ENCODE peak calls at places on chromosomes 11 and 22, in four cellular contexts. X is activated CD8-positive, alpha-beta T cell treated with anti-CD3 and anti-CD28 coated beads for 36 hours; G is tibial artery; J is HFFc6. S is an unnamed sample.

GRCh38 chr11:15819679-15820286 is 536.6 kb downstream of the SOX6 start:
- DNase-seq in X (peak; percentile 42), J (peak; percentile 25), G (peak; percentile 60), S (peak; percentile 53)

GRCh38 chr11:7577226-7577882 is 63.6 kb downstream of the PPFIBP2 start:
- DNase-seq in G (peak; percentile 75), X (no peak), J (peak; percentile 32), S (no peak)

GRCh38 chr22:27456696-27457503 is 344.7 kb downstream of the MN1 start:
- DNase-seq in G (no peak), X (no peak), J (peak; percentile 92), S (no peak)

GRCh38 chr11:68583047-68583446 is 101.3 kb upstream of the GAL start:
- DNase-seq in X (no peak), G (no peak), J (peak; percentile 64), S (no peak)

GRCh38 chr11:117814766-117815261 is 9.7 kb downstream of the FXYD2 start:
- DNase-seq in J (no peak), X (peak; percentile 97), G (peak; percentile 51), S (peak; percentile 74)

GRCh38 chr11:119479685-119480275 is 56.8 kb upstream of the THY1 start:
- DNase-seq in X (no peak), G (peak; percentile 11), J (peak; percentile 76), S (no peak)

GRCh38 chr11:74675761-74676160 is 55.5 kb downstream of the CHRDL2 start:
- DNase-seq in G (no peak), J (no peak), X (no peak), S (no peak)

GRCh38 chr11:68331338-68331947 is 19.1 kb downstream of the LRP5 start:
- DNase-seq in G (no peak), J (no peak), X (peak; percentile 59), S (no peak)

GRCh38 chr22:49585695-49586243 is 241.9 kb downstream of the BRD1 start:
- DNase-seq in J (no peak), G (no peak), X (no peak), S (no peak)

GRCh38 chr11:75428301-75428724 is 4.7 kb downstream of the KLHL35 start:
- DNase-seq in X (peak; percentile 68), G (peak; percentile 96), J (no peak), S (peak; percentile 83)

GRCh38 chr11:98155696-98156095 is 865.1 kb upstream of the CNTN5 start:
- DNase-seq in X (no peak), G (no peak), J (no peak), S (no peak)

GRCh38 chr11:15062631-15063030 is 10.8 kb upstream of the CALCB start:
- DNase-seq in X (no peak), G (no peak), J (no peak), S (no peak)

GRCh38 chr11:123454060-123454651 is 24.1 kb downstream of the GRAMD1B start:
- DNase-seq in G (no peak), X (peak; percentile 87), J (peak; percentile 84), S (peak; percentile 52)

GRCh38 chr11:19953342-19953741 is 206.9 kb downstream of the DBX1 start:
- DNase-seq in J (peak; percentile 25), G (no peak), X (no peak), S (no peak)

GRCh38 chr11:88175707-88176066 is 444 bp upstream of the RAB38 start:
- DNase-seq in X (no peak), G (no peak), J (no peak), S (no peak)

GRCh38 chr11:121418625-121419114 is 33.4 kb upstream of the SORL1 start:
- DNase-seq in G (peak; percentile 45), X (peak; percentile 65), J (no peak), S (peak; percentile 94)

GRCh38 chr22:50010676-50011446 is 1.7 kb downstream of the IL17REL start:
- DNase-seq in J (no peak), G (no peak), X (peak; percentile 66), S (no peak)

GRCh38 chr11:73950869-73951710 is at the start of gene DNAJB13:
- DNase-seq in G (no peak), J (peak; percentile 55), X (peak; percentile 51), S (no peak)

GRCh38 chr11:101441747-101442146 is 142.1 kb downstream of the TRPC6 start:
- DNase-seq in J (peak; percentile 2), X (no peak), G (no peak), S (no peak)

GRCh38 chr11:101438126-101438525 is 145.7 kb downstream of the TRPC6 start:
- DNase-seq in G (no peak), J (no peak), X (no peak), S (no peak)

GRCh38 chr11:101442171-101442570 is 141.6 kb downstream of the TRPC6 start:
- DNase-seq in X (no peak), G (no peak), J (peak; percentile 54), S (no peak)

GRCh38 chr11:101436511-101437142 is 147.2 kb downstream of the TRPC6 start:
- DNase-seq in J (no peak), X (peak; percentile 29), G (no peak), S (no peak)

DNA sequence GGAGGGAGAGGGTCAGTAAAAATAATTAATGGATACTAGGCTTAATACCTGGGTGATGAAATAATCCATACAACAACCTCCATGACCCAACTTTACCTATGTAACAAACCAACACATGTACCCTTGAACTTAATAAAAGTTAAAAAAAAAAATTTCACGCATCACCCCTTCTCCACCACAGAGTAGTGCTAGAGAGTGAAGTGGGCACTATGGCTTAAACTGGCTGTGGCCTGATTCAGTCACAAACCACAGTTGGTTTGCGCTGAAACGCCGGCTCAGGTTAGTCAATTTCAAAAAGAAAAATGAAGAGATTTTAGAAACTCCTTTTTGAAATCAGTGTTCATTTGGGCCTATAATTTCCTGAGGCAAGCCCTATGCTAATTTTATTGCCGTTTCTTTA is 144.3 kb downstream of the TRPC6 start:
- DNase-seq in J (no peak), X (no peak), G (no peak), S (no peak)
- TF ChIP-seq CTCF in J (no peak), X (no peak), G (no peak), S (no peak)

GRCh38 chr11:80109652-80110051 is 668.8 kb upstream of the TENM4 start:
- DNase-seq in X (no peak), G (no peak), J (no peak), S (no peak)

GRCh38 chr11:80104196-80104595 is 663.4 kb upstream of the TENM4 start:
- DNase-seq in X (no peak), J (no peak), G (no peak), S (no peak)

GRCh38 chr11:80109031-80109430 is 668.2 kb upstream of the TENM4 start:
- DNase-seq in J (no peak), X (no peak), G (no peak), S (no peak)

GRCh38 chr11:80103149-80103859 is 662.5 kb upstream of the TENM4 start:
- DNase-seq in G (no peak), J (peak; percentile 97), X (no peak), S (no peak)

DNA sequence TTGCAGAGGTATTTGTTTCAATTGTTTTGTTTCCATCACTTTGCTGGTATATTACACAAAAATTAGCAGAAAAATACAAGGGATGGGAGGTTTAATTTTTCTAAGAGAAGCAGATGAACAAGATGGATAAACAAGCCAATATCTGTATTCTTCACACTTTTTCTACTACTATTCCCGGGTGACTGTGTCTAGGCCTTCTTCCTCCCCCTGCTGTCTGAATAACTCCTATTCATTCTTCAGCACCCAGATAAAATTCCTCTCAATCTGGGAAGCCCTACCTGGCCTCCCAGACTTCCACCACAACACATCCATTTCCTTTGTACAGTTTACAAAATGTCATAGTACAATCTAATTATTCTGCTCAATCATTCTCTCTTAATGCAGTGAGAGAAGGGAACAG is 666.6 kb upstream of the TENM4 start:
- DNase-seq in X (no peak), J (no peak), G (no peak), S (no peak)
- TF ChIP-seq CTCF in X (no peak), J (peak; percentile 63), G (no peak), S (no peak)

DNA sequence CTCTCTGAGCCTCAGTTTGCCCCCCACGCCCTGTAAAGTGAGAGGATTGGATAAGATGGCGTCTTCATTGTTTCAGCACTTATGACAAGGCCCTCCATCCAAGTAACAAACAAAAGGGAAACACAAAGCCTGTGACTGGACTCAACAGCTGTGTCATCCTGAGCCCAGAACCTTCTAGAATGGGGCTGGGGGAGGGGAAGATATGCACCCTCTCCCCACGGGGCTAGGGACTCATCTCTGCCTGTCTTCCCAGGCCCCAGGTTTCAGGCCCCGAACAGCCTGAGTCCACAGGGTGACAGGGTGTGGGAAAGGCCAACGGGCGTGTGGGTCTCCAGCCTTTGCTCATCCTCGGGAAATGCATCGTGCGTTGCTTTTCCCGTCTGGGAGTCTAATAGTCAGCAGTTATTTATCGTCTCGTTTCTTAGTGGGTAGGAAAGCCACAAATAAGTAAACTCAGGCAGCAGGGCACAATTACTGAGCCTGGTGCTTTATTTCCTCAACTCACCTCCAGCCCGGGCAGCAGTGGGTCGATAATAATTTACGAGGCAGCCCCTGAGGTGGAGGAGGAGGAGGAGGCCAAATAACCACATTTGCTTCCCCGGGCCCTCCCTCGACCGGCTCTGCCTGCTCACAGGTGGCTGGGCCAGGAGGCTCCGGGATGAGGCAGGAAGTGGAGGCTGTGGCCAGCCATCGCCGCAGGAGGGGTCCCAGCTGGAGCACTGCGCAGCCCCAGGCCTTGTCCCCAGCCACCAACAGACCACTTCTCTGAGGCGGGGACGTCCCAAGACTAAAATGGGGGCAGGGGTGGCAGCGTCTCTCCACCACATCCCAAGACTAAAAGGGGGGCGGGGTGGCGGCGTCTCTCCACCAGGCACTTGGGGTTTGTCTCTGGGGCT is 54.4 kb downstream of the FLRT1 start:
- DNase-seq in G (no peak), J (no peak), X (no peak), S (no peak)
- TF ChIP-seq CTCF in G (no peak), J (no peak), X (no peak), S (no peak)

DNA sequence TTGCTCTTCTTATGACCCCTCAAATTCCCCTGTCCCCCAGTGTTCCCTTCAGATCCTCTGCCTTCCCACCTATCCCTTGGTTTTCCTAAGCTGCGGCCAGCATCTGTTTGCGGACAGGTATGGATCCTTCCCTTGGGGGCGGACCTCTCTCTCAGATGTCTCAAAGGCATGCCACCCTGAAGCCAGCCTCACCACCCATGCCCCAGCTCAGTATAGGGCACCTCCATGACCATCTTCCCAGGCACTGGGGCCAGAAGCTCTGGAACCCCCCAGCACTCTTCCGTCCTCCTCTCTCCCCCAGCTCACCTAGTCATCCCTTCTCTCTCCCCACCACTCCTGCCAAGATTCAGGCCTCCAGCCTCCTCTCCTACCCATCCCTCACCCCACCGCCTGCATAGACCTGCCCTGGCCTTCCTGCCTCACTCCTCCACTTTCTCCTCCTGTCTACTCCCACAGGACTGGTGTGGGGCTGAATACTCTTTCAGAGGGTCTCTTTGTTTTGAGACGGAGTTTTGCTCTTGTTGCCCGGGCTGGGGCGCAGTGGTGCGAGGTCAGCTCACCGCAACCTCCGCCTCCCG is 2.2 kb downstream of the LRRC75B start:
- DNase-seq in J (no peak), G (no peak), X (no peak), S (no peak)
- TF ChIP-seq CTCF in J (no peak), G (no peak), X (no peak), S (no peak)

GRCh38 chr11:72813740-72814138 is 472 bp upstream of the ATG16L2 start:
- DNase-seq in J (peak; percentile 30), G (peak; percentile 70), X (peak; percentile 85), S (no peak)

GRCh38 chr11:72812604-72812967 is 1.6 kb upstream of the ATG16L2 start:
- DNase-seq in X (no peak), G (no peak), J (no peak), S (peak; percentile 55)

GRCh38 chr11:72814831-72815618 is 814 bp downstream of the ATG16L2 start:
- DNase-seq in X (peak; percentile 82), J (peak; percentile 60), G (peak; percentile 53), S (peak; percentile 55)

GRCh38 chr11:72812968-72813739 is 1.1 kb upstream of the ATG16L2 start:
- DNase-seq in J (peak; percentile 81), G (peak; percentile 76), X (peak; percentile 93), S (peak; percentile 84)

GRCh38 chr11:72814139-72814830 is at the start of gene ATG16L2:
- DNase-seq in J (peak; percentile 63), X (peak; percentile 89), G (peak; percentile 75), S (peak; percentile 84)
- TF ChIP-seq CTCF in J (peak; percentile 69), X (no peak), G (peak; percentile 46), S (no peak)

GRCh38 chr11:134124660-134125451 is 56.0 kb downstream of the JAM3 start:
- DNase-seq in J (peak; percentile 4), G (peak; percentile 58), X (peak; percentile 10), S (no peak)
- TF ChIP-seq CTCF in J (no peak), G (peak; percentile 15), X (no peak), S (no peak)